ENCODE peak calls at places on chromosome 20, in five cellular contexts. Y is neural progenitor cell, E is MM.1S, V is hepatocyte, S is K562. C is an unnamed sample.

GRCh38 chr20:44398303-44398702 is 42.8 kb downstream of the HNF4A start:
- DNase-seq in Y (no peak), E (no peak), V (no peak), S (no peak), C (peak)

GRCh38 chr20:10507052-10507451 is 71.9 kb downstream of the SLX4IP start:
- DNase-seq in Y (no peak), E (no peak), V (no peak), S (no peak), C (no peak)

GRCh38 chr20:55678970-55679667 is 326.2 kb downstream of the CBLN4 start:
- DNase-seq in Y (no peak), E (no peak), V (no peak), S (no peak), C (no peak)

GRCh38 chr20:45019027-45019763 is 52.9 kb downstream of the STK4 start:
- DNase-seq in Y (no peak), E (no peak), V (no peak), S (no peak), C (no peak)

GRCh38 chr20:34538671-34539123 is 19.8 kb upstream of the MAP1LC3A start:
- DNase-seq in Y (peak), E (peak), V (peak), S (peak), C (peak)

GRCh38 chr20:42192321-42192720 is 574.1 kb upstream of the CHD6 start:
- DNase-seq in Y (no peak), E (peak), V (no peak), S (no peak), C (no peak)

GRCh38 chr20:57826731-57827287 is 117.0 kb upstream of the PMEPA1 start:
- DNase-seq in Y (no peak), E (no peak), V (no peak), S (no peak), C (no peak)

GRCh38 chr20:44637042-44637441 is 14.5 kb downstream of the ADA start:
- DNase-seq in Y (no peak), E (no peak), V (no peak), S (no peak), C (no peak)

GRCh38 chr20:36035720-36036119 is 67.3 kb downstream of the CNBD2 start:
- DNase-seq in Y (no peak), E (no peak), V (no peak), S (no peak), C (peak)

GRCh38 chr20:1945134-1945618 is 48.7 kb downstream of the PDYN start:
- DNase-seq in Y (no peak), E (no peak), V (peak), S (no peak), C (no peak)

GRCh38 chr20:39338977-39339376 is 376.8 kb downstream of the DHX35 start:
- DNase-seq in Y (no peak), E (no peak), V (peak), S (no peak), C (no peak)

GRCh38 chr20:63857751-63858392 is 3.4 kb upstream of the ABHD16B start:
- DNase-seq in Y (no peak), E (no peak), V (no peak), S (no peak), C (no peak)

GRCh38 chr20:63856111-63856511 is 5.2 kb upstream of the ABHD16B start:
- DNase-seq in Y (no peak), E (no peak), V (no peak), S (no peak), C (no peak)

GRCh38 chr20:63854069-63854765 is 7.1 kb upstream of the ABHD16B start:
- DNase-seq in Y (no peak), E (no peak), V (no peak), S (peak), C (no peak)

GRCh38 chr20:63854766-63855362 is 6.4 kb upstream of the ABHD16B start:
- DNase-seq in Y (peak), E (no peak), V (no peak), S (no peak), C (no peak)

GRCh38 chr20:63855363-63856110 is 5.8 kb upstream of the ABHD16B start:
- DNase-seq in Y (no peak), E (no peak), V (no peak), S (no peak), C (no peak)
- TF ChIP-seq EZH2 in Y (no peak), E (no peak), V (no peak), S (no peak), C (no peak)

GRCh38 chr20:20720158-20720557 is 7.7 kb upstream of the RALGAPA2 start:
- DNase-seq in Y (no peak), E (no peak), V (no peak), S (no peak), C (no peak)

GRCh38 chr20:20719411-20719810 is 7.0 kb upstream of the RALGAPA2 start:
- DNase-seq in Y (no peak), E (no peak), V (no peak), S (no peak), C (no peak)

DNA sequence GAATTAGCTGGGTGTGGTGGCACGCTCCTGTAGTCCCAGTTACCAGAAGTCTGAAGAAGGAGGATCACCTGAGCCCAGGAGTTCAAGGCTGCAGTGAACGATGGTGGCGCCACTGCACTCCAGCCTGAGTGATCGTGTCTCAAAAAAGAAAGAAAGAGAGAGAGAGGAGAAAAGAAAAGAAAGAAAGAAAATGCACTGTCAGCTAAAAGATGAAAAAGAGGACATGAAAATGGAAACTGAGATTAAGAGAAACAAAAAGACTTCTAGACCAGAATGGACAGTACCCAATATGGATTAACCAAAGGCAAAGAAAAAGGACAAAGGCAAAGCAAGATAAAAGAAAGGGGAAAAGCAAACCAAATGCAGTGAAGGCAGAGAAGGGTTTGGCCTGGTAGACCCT is 9.0 kb upstream of the RALGAPA2 start:
- DNase-seq in Y (no peak), E (no peak), V (no peak), S (no peak), C (no peak)
- TF ChIP-seq CTCF in Y (no peak), E (peak), V (no peak), S (no peak), C (no peak)

GRCh38 chr20:15789083-15789482 is 784.2 kb downstream of the KIF16B start:
- DNase-seq in Y (no peak), E (no peak), V (no peak), S (no peak), C (no peak)
- TF ChIP-seq EZH2 in Y (no peak), E (no peak), V (no peak), S (no peak), C (no peak)

GRCh38 chr20:641516-641913 is 11.5 kb downstream of the SRXN1 start:
- DNase-seq in Y (peak), E (no peak), V (no peak), S (peak), C (no peak)
- TF ChIP-seq CTCF in Y (no peak), E (no peak), V (no peak), S (no peak), C (no peak)

GRCh38 chr20:63015147-63015664 is 8.4 kb upstream of the BHLHE23 start:
- DNase-seq in Y (no peak), E (no peak), V (no peak), S (no peak), C (no peak)
- TF ChIP-seq EZH2 in Y (no peak), E (no peak), V (no peak), S (no peak), C (no peak)

DNA sequence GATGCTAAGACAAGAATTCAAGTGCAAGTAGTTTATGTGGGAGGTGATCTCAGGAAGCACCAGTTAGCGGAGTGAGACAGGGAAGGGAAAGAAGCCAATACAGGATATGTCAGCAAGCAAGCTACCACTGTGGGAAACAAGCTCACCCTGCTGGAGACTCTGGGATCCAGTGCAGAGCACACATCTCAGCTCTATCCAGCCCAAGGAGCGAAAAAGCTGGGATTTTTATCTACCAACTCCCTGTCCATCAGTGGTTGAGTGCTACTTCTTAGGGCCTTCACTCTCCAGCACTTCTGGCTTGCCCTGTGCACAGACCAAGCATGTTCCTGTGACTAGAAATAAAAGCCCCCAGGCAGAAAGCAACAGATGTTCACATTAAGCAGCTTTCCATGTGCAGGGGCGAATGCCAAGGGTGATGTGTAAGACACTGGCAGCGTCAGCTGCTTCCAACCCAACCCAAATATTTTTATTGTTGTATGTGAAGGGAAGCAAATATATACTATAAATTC is 10.8 kb upstream of the RNF24 start:
- DNase-seq in Y (peak), E (no peak), V (peak), S (peak), C (peak)
- TF ChIP-seq CTCF in Y (peak), E (no peak), V (peak), S (peak), C (peak)

C was measured in PC-3.